ENCODE peak calls at places on chromosomes 16 and 17, in eight cellular contexts. W is heart left ventricle, Q is upper lobe of left lung, R is Peyer's patch, D is ovary, N is HepG2, A is spleen, F is IMR-90. U is an unnamed sample.
A peak's percentile ranks its signal among the peaks of the same experiment; 100 is the strongest.

GRCh38 chr17:48093341-48094045 is 7.8 kb downstream of the CBX1 start:
- DNase-seq in W (no peak), Q (no peak), R (no peak), D (no peak), N (no peak), A (peak; percentile 21), F (no peak), U (no peak)

GRCh38 chr17:7972131-7972785 is 30.2 kb upstream of the GUCY2D start:
- DNase-seq in W (no peak), Q (no peak), R (no peak), D (no peak), N (no peak), A (no peak), F (no peak), U (no peak)

GRCh38 chr17:72342582-72343527 is 222.0 kb downstream of the SOX9 start:
- DNase-seq in W (no peak), Q (peak; percentile 49), R (no peak), D (no peak), N (no peak), A (no peak), F (no peak), U (no peak)

GRCh38 chr16:68590201-68590994 is 51.3 kb downstream of the ZFP90 start:
- DNase-seq in W (peak; percentile 70), Q (peak; percentile 61), R (peak; percentile 78), D (peak; percentile 80), N (peak; percentile 60), A (peak; percentile 81), F (peak; percentile 7), U (peak; percentile 74)

GRCh38 chr16:80997139-80997798 is 9.4 kb downstream of the CMC2 start:
- DNase-seq in W (no peak), Q (no peak), R (no peak), D (no peak), N (peak; percentile 83), A (no peak), F (no peak), U (no peak)

GRCh38 chr17:68498479-68499326 is 13.5 kb upstream of the PRKAR1A start:
- DNase-seq in W (no peak), Q (peak; percentile 52), R (no peak), D (peak; percentile 64), N (no peak), A (no peak), F (no peak), U (peak; percentile 75)

GRCh38 chr17:13000561-13000960 is 17.3 kb downstream of the ELAC2 start:
- DNase-seq in W (no peak), Q (no peak), R (no peak), D (no peak), N (no peak), A (no peak), F (no peak), U (no peak)

GRCh38 chr17:74393323-74393942 is 26.1 kb downstream of the GPR142 start:
- DNase-seq in W (no peak), Q (no peak), R (no peak), D (no peak), N (no peak), A (no peak), F (no peak), U (no peak)

GRCh38 chr16:1591306-1591705 is 20.6 kb downstream of the IFT140 start:
- DNase-seq in W (no peak), Q (no peak), R (no peak), D (no peak), N (no peak), A (no peak), F (no peak), U (no peak)

GRCh38 chr17:72122336-72122667 is 1.5 kb downstream of the SOX9 start:
- DNase-seq in W (no peak), Q (no peak), R (no peak), D (no peak), N (no peak), A (no peak), F (no peak), U (no peak)

GRCh38 chr17:35801583-35802224 is 6.3 kb upstream of the MMP28 start:
- DNase-seq in W (peak; percentile 88), Q (peak; percentile 64), R (peak; percentile 74), D (no peak), N (no peak), A (peak; percentile 83), F (no peak), U (no peak)

GRCh38 chr17:15210247-15210646 is 54.9 kb downstream of the PMP22 start:
- DNase-seq in W (no peak), Q (no peak), R (no peak), D (no peak), N (no peak), A (no peak), F (no peak), U (no peak)

GRCh38 chr16:80806957-80807356 is 2.6 kb upstream of the CDYL2 start:
- DNase-seq in W (no peak), Q (no peak), R (no peak), D (no peak), N (peak; percentile 11), A (no peak), F (peak; percentile 69), U (no peak)

GRCh38 chr17:38996660-38997337 is 29.6 kb upstream of the FBXO47 start:
- DNase-seq in W (no peak), Q (no peak), R (no peak), D (no peak), N (no peak), A (no peak), F (no peak), U (no peak)

GRCh38 chr16:14286381-14287230 is 215.5 kb downstream of the MRTFB start:
- DNase-seq in W (no peak), Q (no peak), R (peak; percentile 62), D (no peak), N (no peak), A (no peak), F (no peak), U (no peak)

GRCh38 chr16:89873822-89874689 is 664 bp downstream of the TCF25 start:
- DNase-seq in W (peak; percentile 98), Q (peak; percentile 98), R (peak; percentile 98), D (peak; percentile 96), N (peak; percentile 89), A (peak; percentile 98), F (peak; percentile 95), U (peak; percentile 98)

GRCh38 chr17:16352838-16353701 is at the start of gene CENPV:
- DNase-seq in W (peak; percentile 70), Q (peak; percentile 31), R (peak; percentile 78), D (peak; percentile 36), N (peak; percentile 69), A (peak; percentile 89), F (peak; percentile 34), U (peak; percentile 64)

GRCh38 chr17:9976283-9977009 is 71.4 kb upstream of the RCVRN start:
- DNase-seq in W (no peak), Q (no peak), R (no peak), D (no peak), N (no peak), A (peak; percentile 54), F (no peak), U (no peak)

GRCh38 chr17:60260540-60260939 is 110.8 kb downstream of the CA4 start:
- DNase-seq in W (no peak), Q (no peak), R (no peak), D (no peak), N (no peak), A (no peak), F (no peak), U (no peak)
- TF ChIP-seq POLR2A in W (no peak), Q (no peak), R (no peak), D (no peak), N (no peak), A (no peak), F (no peak), U (no peak)

GRCh38 chr16:242281-242680 is 7.7 kb downstream of the FAM234A start:
- DNase-seq in W (no peak), Q (no peak), R (no peak), D (no peak), N (no peak), A (peak; percentile 39), F (no peak), U (no peak)

GRCh38 chr16:241866-242265 is 7.2 kb downstream of the FAM234A start:
- DNase-seq in W (no peak), Q (no peak), R (no peak), D (no peak), N (no peak), A (peak; percentile 18), F (no peak), U (no peak)

GRCh38 chr16:239948-240277 is 5.3 kb downstream of the FAM234A start:
- DNase-seq in W (no peak), Q (no peak), R (no peak), D (no peak), N (peak; percentile 39), A (no peak), F (peak; percentile 12), U (no peak)

GRCh38 chr16:243348-243747 is 8.7 kb downstream of the FAM234A start:
- DNase-seq in W (no peak), Q (no peak), R (no peak), D (no peak), N (no peak), A (peak; percentile 1), F (no peak), U (no peak)

DNA sequence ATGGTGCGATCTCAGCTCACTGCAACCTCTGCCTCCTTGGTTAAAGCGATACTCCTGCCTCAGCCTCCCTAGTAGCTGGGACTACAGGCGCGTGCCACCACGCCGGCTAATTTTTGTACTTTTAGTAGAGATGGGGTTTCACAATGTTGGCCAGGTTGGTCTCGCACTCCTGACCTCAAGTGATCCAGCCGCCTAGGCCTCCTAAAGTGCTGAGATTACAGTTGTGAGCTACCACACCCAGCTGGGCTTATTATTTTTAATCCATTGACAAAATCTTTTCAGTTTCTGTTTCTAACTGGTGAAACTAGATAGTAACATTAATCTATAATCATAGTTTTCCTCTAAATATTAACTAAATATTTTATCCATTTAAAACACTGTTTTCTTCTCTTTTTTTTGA is 5.9 kb downstream of the FAM234A start:
- DNase-seq in W (no peak), Q (no peak), R (no peak), D (no peak), N (no peak), A (no peak), F (no peak), U (no peak)
- H3K27ac ChIP-seq in W (peak overlapping the region; percentile 15), Q (no peak overlapping the region), R (no peak overlapping the region), D (no peak overlapping the region), N (no peak overlapping the region), A (no peak overlapping the region), F (no peak overlapping the region), U (no peak overlapping the region)

GRCh38 chr17:44899074-44899782 is at the start of gene EFTUD2:
- DNase-seq in W (peak; percentile 95), Q (peak; percentile 92), R (peak; percentile 96), D (peak; percentile 92), N (peak; percentile 85), A (peak; percentile 98), F (peak; percentile 84), U (peak; percentile 92)
- TF ChIP-seq CTCF in W (no peak), Q (no peak), R (no peak), D (peak; percentile 55), N (no peak), A (peak; percentile 47), F (no peak), U (no peak)

DNA sequence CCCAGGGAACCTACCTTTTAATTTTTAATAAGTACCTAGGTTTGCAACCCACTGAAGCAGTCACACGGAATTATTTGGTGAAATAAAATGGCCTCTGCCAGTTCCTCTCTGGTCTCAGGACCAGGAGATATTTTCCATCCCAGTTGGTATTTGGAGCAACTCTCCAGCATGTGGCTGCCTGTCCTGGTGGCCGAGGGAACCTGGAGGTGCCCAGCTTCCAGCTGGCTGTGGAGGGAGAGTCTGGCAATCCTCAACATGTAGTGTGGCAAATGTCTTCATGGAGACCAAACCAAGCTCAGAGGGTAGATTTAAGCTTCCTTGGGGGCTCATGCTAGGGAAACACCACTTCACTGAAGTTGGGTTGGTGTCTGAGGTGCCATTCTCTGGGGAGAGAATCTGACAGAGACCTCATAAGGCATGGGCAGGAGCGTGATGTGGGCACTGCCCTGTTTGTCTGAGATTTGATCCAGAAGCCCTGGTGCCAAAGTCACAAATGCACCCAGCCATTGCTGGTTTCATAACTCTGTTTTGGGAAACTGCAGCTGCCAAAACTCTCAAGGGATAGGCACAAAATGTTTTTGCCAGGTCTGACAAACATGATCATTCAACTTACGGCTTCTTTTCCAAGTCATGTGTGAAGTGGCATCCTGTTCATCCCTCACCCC is 2.8 kb downstream of the MT1X start:
- DNase-seq in W (no peak), Q (no peak), R (no peak), D (no peak), N (no peak), A (no peak), F (no peak), U (peak; percentile 84)
- TF ChIP-seq POLR2A in W (no peak), Q (no peak), R (no peak), D (no peak), N (no peak), A (no peak), F (no peak), U (peak; percentile 53)

U was measured in right lobe of liver.